ENCODE peak calls at places on chromosomes 3 and 15, in seven cellular contexts. H is H1, R is ovary, M is body of pancreas, L is SK-N-SH, K is heart right ventricle, J is tibial artery. S is an unnamed sample.

GRCh38 chr3:152159328-152159727 is 109.4 kb upstream of the MBNL1 start:
- DNase-seq in H (no peak), R (no peak), M (no peak), L (no peak), K (no peak), J (peak; percentile 24), S (no peak)

GRCh38 chr3:188915137-188915536 is 256.6 kb upstream of the TPRG1 start:
- DNase-seq in H (no peak), R (no peak), M (no peak), L (no peak), K (no peak), J (no peak), S (no peak)

GRCh38 chr3:32414527-32415202 is 23.0 kb downstream of the CMTM7 start:
- DNase-seq in H (no peak), R (no peak), M (no peak), L (no peak), K (peak; percentile 57), J (no peak), S (no peak)

GRCh38 chr15:70034596-70034995 is 63.1 kb downstream of the TLE3 start:
- DNase-seq in H (no peak), R (no peak), M (no peak), L (no peak), K (no peak), J (no peak), S (no peak)

GRCh38 chr3:152200476-152201422 is 68.0 kb upstream of the MBNL1 start:
- DNase-seq in H (no peak), R (no peak), M (no peak), L (no peak), K (no peak), J (no peak), S (no peak)

GRCh38 chr3:40961104-40961857 is 238.0 kb upstream of the CTNNB1 start:
- DNase-seq in H (no peak), R (no peak), M (no peak), L (no peak), K (no peak), J (no peak), S (no peak)

GRCh38 chr15:25763954-25764353 is 99.2 kb downstream of the ATP10A start:
- DNase-seq in H (no peak), R (no peak), M (no peak), L (no peak), K (no peak), J (no peak), S (no peak)

GRCh38 chr15:29151111-29151857 is 118.3 kb downstream of the NSMCE3 start:
- DNase-seq in H (peak; percentile 30), R (no peak), M (no peak), L (no peak), K (no peak), J (no peak), S (no peak)

GRCh38 chr3:86175051-86175536 is 815.9 kb downstream of the VGLL3 start:
- DNase-seq in H (peak; percentile 51), R (no peak), M (no peak), L (no peak), K (no peak), J (no peak), S (no peak)

GRCh38 chr3:13114811-13115615 is 41.8 kb upstream of the IQSEC1 start:
- DNase-seq in H (no peak), R (no peak), M (no peak), L (no peak), K (no peak), J (no peak), S (no peak)

GRCh38 chr3:157632081-157632480 is 128.9 kb upstream of the VEPH1 start:
- DNase-seq in H (no peak), R (no peak), M (no peak), L (peak; percentile 19), K (no peak), J (no peak), S (no peak)

GRCh38 chr15:37094542-37095196 is 5.7 kb downstream of the MEIS2 start:
- DNase-seq in H (no peak), R (no peak), M (no peak), L (no peak), K (no peak), J (no peak), S (no peak)

GRCh38 chr3:120420855-120421570 is 29.8 kb downstream of the FSTL1 start:
- DNase-seq in H (no peak), R (no peak), M (no peak), L (no peak), K (peak; percentile 50), J (no peak), S (no peak)

DNA sequence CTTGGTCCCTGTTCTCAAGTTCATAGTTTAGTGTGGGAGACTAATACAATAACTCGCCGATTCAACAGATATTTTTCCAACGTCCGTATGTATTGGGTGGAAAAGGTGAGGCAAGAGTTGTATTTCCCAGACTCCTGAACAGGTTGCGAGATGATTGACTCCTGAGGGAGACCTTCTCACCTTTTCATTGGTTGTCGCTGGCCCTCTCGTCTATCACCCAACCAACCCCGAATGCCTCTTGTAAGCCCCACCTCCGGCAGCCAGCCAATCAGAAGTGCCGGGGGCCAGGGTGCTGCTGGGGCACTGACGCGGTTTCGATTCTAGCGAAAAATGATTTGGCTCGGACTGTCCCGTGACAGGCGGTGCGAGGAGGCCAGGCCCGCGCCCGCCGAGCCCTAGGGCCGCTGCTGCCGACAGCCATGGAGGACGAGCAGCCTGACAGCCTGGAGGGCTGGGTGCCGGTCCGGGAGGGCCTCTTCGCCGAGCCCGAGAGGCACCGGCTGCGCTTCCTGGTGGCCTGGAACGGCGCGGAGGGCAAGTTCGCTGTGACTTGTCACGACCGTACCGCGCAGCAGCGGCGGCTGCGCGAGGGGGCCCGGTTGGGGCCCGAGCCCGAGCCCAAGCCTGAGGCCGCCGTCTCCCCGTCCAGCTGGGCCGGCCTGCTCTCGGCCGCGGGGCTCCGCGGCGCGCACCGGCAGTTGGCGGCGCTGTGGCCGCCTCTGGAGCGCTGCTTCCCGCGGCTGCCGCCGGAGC is at the start of gene WHAMM:
- DNase-seq in H (peak; percentile 93), R (peak; percentile 98), M (peak; percentile 99), L (peak; percentile 95), K (peak; percentile 99), J (peak; percentile 100), S (peak; percentile 99)
- TF ChIP-seq CTCF in H (no peak), R (no peak), M (peak; percentile 28), L (peak; percentile 28), K (no peak), J (no peak), S (no peak)

DNA sequence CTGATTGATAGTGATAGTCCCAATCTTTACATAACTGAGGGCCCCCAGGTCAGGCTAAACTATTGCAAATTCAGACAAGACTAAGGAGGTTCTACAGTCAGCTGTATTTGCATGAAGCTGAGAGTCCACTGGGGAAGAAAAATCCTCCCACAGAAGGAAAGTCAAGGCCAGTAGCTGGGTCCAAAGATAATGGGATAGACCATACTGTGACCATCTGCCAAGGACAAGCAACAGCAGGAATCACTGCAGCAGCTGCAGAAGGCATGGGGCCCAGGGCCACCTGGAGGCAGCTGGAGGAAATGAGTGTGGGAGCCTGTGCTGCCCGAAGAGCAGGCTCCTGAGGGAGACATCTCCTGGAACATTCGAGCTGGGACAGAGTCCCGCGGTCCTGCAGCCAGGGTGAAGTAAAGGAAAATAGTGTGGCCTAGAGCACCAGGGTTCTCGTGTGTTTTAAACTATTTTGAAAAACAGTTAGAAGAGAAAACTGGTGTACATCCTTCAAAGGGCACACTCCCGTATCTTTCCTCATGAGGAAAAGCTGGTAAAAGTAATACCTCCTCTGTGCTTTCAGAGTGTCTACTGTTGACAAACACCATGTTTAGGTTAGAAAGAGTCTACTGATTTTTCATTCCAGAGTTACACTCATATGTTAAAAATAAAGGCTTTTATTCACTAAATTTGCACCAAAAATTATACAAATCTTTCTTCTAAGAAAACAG is 13.1 kb upstream of the TMEM212 start:
- DNase-seq in H (peak; percentile 73), R (peak; percentile 90), M (peak; percentile 73), L (peak; percentile 59), K (peak; percentile 87), J (peak; percentile 62), S (peak; percentile 81)
- H3K27ac ChIP-seq in H (no peak overlapping the region), R (peak overlapping the region; percentile 31), M (peak overlapping the region; percentile 23), L (no peak overlapping the region), K (peak overlapping the region; percentile 28), J (peak overlapping the region; percentile 31), S (no peak overlapping the region)

GRCh38 chr15:74552761-74553441 is 11.9 kb downstream of the ARID3B start:
- DNase-seq in H (no peak), R (no peak), M (no peak), L (no peak), K (no peak), J (no peak), S (no peak)
- H3K4me1 ChIP-seq in H (no peaks in the 10 kb centered on the region), R (no peaks in the 10 kb centered on the region), M (no peaks in the 10 kb centered on the region), L (peaks cover 2% of the 10 kb centered on the region), K (no peaks in the 10 kb centered on the region), J (no peaks in the 10 kb centered on the region), S (no peaks in the 10 kb centered on the region)

GRCh38 chr3:159451067-159451466 is 537.6 kb upstream of the IL12A start:
- DNase-seq in H (no peak), R (no peak), M (no peak), L (no peak), K (no peak), J (no peak), S (no peak)
- TF ChIP-seq CTCF in H (no peak), R (no peak), M (no peak), L (no peak), K (no peak), J (no peak), S (no peak)

DNA sequence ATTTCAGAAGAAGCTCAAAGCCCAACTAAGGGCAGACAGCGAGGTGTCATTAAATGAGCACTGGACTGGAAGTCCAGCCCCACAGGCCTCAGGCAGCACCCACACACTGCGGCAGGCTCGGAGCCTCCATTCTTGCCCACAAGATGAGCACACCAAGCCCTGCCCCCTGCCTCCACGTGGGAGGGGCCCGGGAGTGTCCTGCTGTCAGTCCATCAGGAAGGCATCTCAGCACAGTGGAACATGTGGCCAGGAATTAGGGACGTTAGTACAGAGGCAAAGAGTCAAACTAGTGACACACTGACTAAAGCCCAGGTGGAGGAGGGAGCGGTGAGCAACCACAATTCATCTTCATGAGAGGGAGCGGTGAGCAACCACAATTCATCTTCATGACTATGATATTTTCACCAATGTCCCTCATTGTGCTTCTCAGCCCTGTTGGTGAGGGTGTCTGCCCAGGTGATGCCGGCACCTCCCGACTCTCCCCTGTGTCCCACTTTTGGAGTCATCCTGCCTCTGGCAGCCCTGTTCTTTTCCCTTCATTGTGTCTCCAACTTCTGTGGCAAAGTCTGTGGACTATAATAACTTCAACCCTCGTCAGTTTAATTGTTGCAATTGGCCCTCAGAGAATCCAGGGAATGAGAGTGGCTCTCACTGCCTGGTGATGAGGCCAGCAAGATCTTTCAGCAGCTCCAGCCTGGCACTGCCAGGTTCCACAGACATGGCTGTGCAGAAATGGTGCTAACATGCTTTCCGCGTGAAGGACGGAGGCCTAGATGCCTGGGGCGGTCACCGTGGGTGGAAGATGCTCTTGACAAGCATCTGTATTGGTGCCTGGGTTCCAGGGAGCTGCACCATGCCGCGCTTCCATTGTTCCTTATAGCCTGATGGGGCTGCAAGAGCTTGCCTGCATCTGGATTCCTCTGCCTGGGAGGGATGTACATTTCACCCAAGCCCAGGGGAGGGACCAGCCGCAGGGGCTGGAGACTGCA is 23.1 kb upstream of the SKOR1 start:
- DNase-seq in H (no peak), R (no peak), M (no peak), L (no peak), K (no peak), J (no peak), S (no peak)
- H3K27ac ChIP-seq in H (no peak overlapping the region), R (no peak overlapping the region), M (no peak overlapping the region), L (no peak overlapping the region), K (no peak overlapping the region), J (no peak overlapping the region), S (no peak overlapping the region)

GRCh38 chr3:98779936-98780335 is 16.8 kb downstream of the ST3GAL6 start:
- DNase-seq in H (no peak), R (no peak), M (no peak), L (no peak), K (no peak), J (no peak), S (peak; percentile 21)
- H3K4me1 ChIP-seq in H (no peaks in the 10 kb centered on the region), R (no peaks in the 10 kb centered on the region), M (peaks cover 50% of the 10 kb centered on the region), L (no peaks in the 10 kb centered on the region), K (peaks cover 21% of the 10 kb centered on the region), J (no peaks in the 10 kb centered on the region), S (peaks cover 6% of the 10 kb centered on the region)

GRCh38 chr3:180085122-180085710 is 48.5 kb upstream of the PEX5L start:
- DNase-seq in H (no peak), R (no peak), M (no peak), L (no peak), K (no peak), J (no peak), S (no peak)
- TF ChIP-seq CTCF in H (no peak), R (no peak), M (peak; percentile 12), L (no peak), K (no peak), J (no peak), S (no peak)